ENCODE peak calls at places on chromosomes 12 and 14, in nine cellular contexts. One of them, this sample, is unnamed.

GRCh38 chr14:71022015-71022919 is 115.0 kb downstream of the PCNX1 start:
- DNase-seq in amniotic epithelial cell: no peak
- DNase-seq in GM04503: no peak
- DNase-seq in RWPE1: no peak
- DNase-seq in H7: no peak
- DNase-seq in activated CD4-positive, CD25-positive, alpha-beta regulatory T cell treated with anti-CD3 and anti-CD28 coated beads, Interleukin-2, amount 50 U/mL, for 72 hours: no peak
- DNase-seq in A549: no peak
- DNase-seq in stimulated activated CD4-positive, alpha-beta T cell treated with anti-CD3 and anti-CD28 coated beads, TNF-alpha, amount 100 ng/mL, for 48 hours: no peak
- DNase-seq in CD8-positive, alpha-beta T cell: no peak
- DNase-seq in this sample: no peak

GRCh38 chr14:79631276-79631675 is 580.0 kb downstream of the DIO2 start:
- DNase-seq in RWPE1: no peak
- DNase-seq in amniotic epithelial cell: no peak
- DNase-seq in activated CD4-positive, CD25-positive, alpha-beta regulatory T cell treated with anti-CD3 and anti-CD28 coated beads, Interleukin-2, amount 50 U/mL, for 72 hours: no peak
- DNase-seq in A549: no peak
- DNase-seq in CD8-positive, alpha-beta T cell: no peak
- DNase-seq in GM04503: no peak
- DNase-seq in H7: peak; percentile 43
- DNase-seq in stimulated activated CD4-positive, alpha-beta T cell treated with anti-CD3 and anti-CD28 coated beads, TNF-alpha, amount 100 ng/mL, for 48 hours: no peak
- DNase-seq in this sample: peak; percentile 25

GRCh38 chr14:68084256-68084655 is 264.7 kb downstream of the RAD51B start:
- DNase-seq in activated CD4-positive, CD25-positive, alpha-beta regulatory T cell treated with anti-CD3 and anti-CD28 coated beads, Interleukin-2, amount 50 U/mL, for 72 hours: no peak
- DNase-seq in stimulated activated CD4-positive, alpha-beta T cell treated with anti-CD3 and anti-CD28 coated beads, TNF-alpha, amount 100 ng/mL, for 48 hours: no peak
- DNase-seq in CD8-positive, alpha-beta T cell: no peak
- DNase-seq in amniotic epithelial cell: peak; percentile 39
- DNase-seq in RWPE1: no peak
- DNase-seq in GM04503: no peak
- DNase-seq in A549: peak; percentile 62
- DNase-seq in H7: no peak
- DNase-seq in this sample: no peak

GRCh38 chr12:54526800-54527630 is 22.4 kb upstream of the PDE1B start:
- DNase-seq in H7: peak; percentile 61
- DNase-seq in amniotic epithelial cell: peak; percentile 27
- DNase-seq in CD8-positive, alpha-beta T cell: no peak
- DNase-seq in RWPE1: peak; percentile 24
- DNase-seq in A549: peak; percentile 43
- DNase-seq in activated CD4-positive, CD25-positive, alpha-beta regulatory T cell treated with anti-CD3 and anti-CD28 coated beads, Interleukin-2, amount 50 U/mL, for 72 hours: peak; percentile 37
- DNase-seq in GM04503: no peak
- DNase-seq in stimulated activated CD4-positive, alpha-beta T cell treated with anti-CD3 and anti-CD28 coated beads, TNF-alpha, amount 100 ng/mL, for 48 hours: peak; percentile 40
- DNase-seq in this sample: peak; percentile 46

GRCh38 chr14:81164167-81164774 is 56.5 kb downstream of the GTF2A1 start:
- DNase-seq in RWPE1: peak; percentile 57
- DNase-seq in CD8-positive, alpha-beta T cell: no peak
- DNase-seq in activated CD4-positive, CD25-positive, alpha-beta regulatory T cell treated with anti-CD3 and anti-CD28 coated beads, Interleukin-2, amount 50 U/mL, for 72 hours: no peak
- DNase-seq in GM04503: peak; percentile 21
- DNase-seq in H7: peak; percentile 64
- DNase-seq in A549: peak; percentile 82
- DNase-seq in stimulated activated CD4-positive, alpha-beta T cell treated with anti-CD3 and anti-CD28 coated beads, TNF-alpha, amount 100 ng/mL, for 48 hours: peak; percentile 47
- DNase-seq in amniotic epithelial cell: peak; percentile 67
- DNase-seq in this sample: no peak

GRCh38 chr12:32365473-32366064 is 33.8 kb upstream of the FGD4 start:
- DNase-seq in RWPE1: peak; percentile 73
- DNase-seq in A549: peak; percentile 81
- DNase-seq in H7: peak; percentile 49
- DNase-seq in GM04503: peak; percentile 29
- DNase-seq in stimulated activated CD4-positive, alpha-beta T cell treated with anti-CD3 and anti-CD28 coated beads, TNF-alpha, amount 100 ng/mL, for 48 hours: peak; percentile 11
- DNase-seq in activated CD4-positive, CD25-positive, alpha-beta regulatory T cell treated with anti-CD3 and anti-CD28 coated beads, Interleukin-2, amount 50 U/mL, for 72 hours: no peak
- DNase-seq in amniotic epithelial cell: peak; percentile 83
- DNase-seq in CD8-positive, alpha-beta T cell: peak; percentile 11
- DNase-seq in this sample: no peak

GRCh38 chr12:81330480-81330879 is 252.6 kb downstream of the ACSS3 start:
- DNase-seq in CD8-positive, alpha-beta T cell: no peak
- DNase-seq in RWPE1: no peak
- DNase-seq in amniotic epithelial cell: no peak
- DNase-seq in stimulated activated CD4-positive, alpha-beta T cell treated with anti-CD3 and anti-CD28 coated beads, TNF-alpha, amount 100 ng/mL, for 48 hours: no peak
- DNase-seq in activated CD4-positive, CD25-positive, alpha-beta regulatory T cell treated with anti-CD3 and anti-CD28 coated beads, Interleukin-2, amount 50 U/mL, for 72 hours: no peak
- DNase-seq in A549: no peak
- DNase-seq in GM04503: no peak
- DNase-seq in H7: no peak
- DNase-seq in this sample: no peak

GRCh38 chr14:68143341-68143807 is 323.8 kb downstream of the RAD51B start:
- DNase-seq in CD8-positive, alpha-beta T cell: no peak
- DNase-seq in activated CD4-positive, CD25-positive, alpha-beta regulatory T cell treated with anti-CD3 and anti-CD28 coated beads, Interleukin-2, amount 50 U/mL, for 72 hours: no peak
- DNase-seq in RWPE1: no peak
- DNase-seq in H7: no peak
- DNase-seq in amniotic epithelial cell: peak; percentile 75
- DNase-seq in stimulated activated CD4-positive, alpha-beta T cell treated with anti-CD3 and anti-CD28 coated beads, TNF-alpha, amount 100 ng/mL, for 48 hours: no peak
- DNase-seq in GM04503: peak; percentile 73
- DNase-seq in A549: peak; percentile 72
- DNase-seq in this sample: peak; percentile 80

GRCh38 chr14:68664225-68664681 is 128.6 kb downstream of the ZFP36L1 start:
- DNase-seq in A549: no peak
- DNase-seq in RWPE1: no peak
- DNase-seq in activated CD4-positive, CD25-positive, alpha-beta regulatory T cell treated with anti-CD3 and anti-CD28 coated beads, Interleukin-2, amount 50 U/mL, for 72 hours: no peak
- DNase-seq in stimulated activated CD4-positive, alpha-beta T cell treated with anti-CD3 and anti-CD28 coated beads, TNF-alpha, amount 100 ng/mL, for 48 hours: peak; percentile 19
- DNase-seq in CD8-positive, alpha-beta T cell: no peak
- DNase-seq in GM04503: no peak
- DNase-seq in H7: no peak
- DNase-seq in amniotic epithelial cell: no peak
- DNase-seq in this sample: no peak

GRCh38 chr14:49187799-49188198 is 398.4 kb downstream of the RPS29 start:
- DNase-seq in amniotic epithelial cell: no peak
- DNase-seq in A549: no peak
- DNase-seq in H7: no peak
- DNase-seq in RWPE1: no peak
- DNase-seq in GM04503: no peak
- DNase-seq in activated CD4-positive, CD25-positive, alpha-beta regulatory T cell treated with anti-CD3 and anti-CD28 coated beads, Interleukin-2, amount 50 U/mL, for 72 hours: no peak
- DNase-seq in stimulated activated CD4-positive, alpha-beta T cell treated with anti-CD3 and anti-CD28 coated beads, TNF-alpha, amount 100 ng/mL, for 48 hours: no peak
- DNase-seq in CD8-positive, alpha-beta T cell: no peak
- DNase-seq in this sample: no peak

GRCh38 chr14:23895480-23895879 is 58.1 kb upstream of the DHRS4 start:
- DNase-seq in activated CD4-positive, CD25-positive, alpha-beta regulatory T cell treated with anti-CD3 and anti-CD28 coated beads, Interleukin-2, amount 50 U/mL, for 72 hours: no peak
- DNase-seq in RWPE1: no peak
- DNase-seq in CD8-positive, alpha-beta T cell: no peak
- DNase-seq in A549: no peak
- DNase-seq in stimulated activated CD4-positive, alpha-beta T cell treated with anti-CD3 and anti-CD28 coated beads, TNF-alpha, amount 100 ng/mL, for 48 hours: no peak
- DNase-seq in H7: peak; percentile 31
- DNase-seq in GM04503: no peak
- DNase-seq in amniotic epithelial cell: no peak
- DNase-seq in this sample: no peak

GRCh38 chr14:98952595-98953325 is 319.2 kb downstream of the BCL11B start:
- DNase-seq in activated CD4-positive, CD25-positive, alpha-beta regulatory T cell treated with anti-CD3 and anti-CD28 coated beads, Interleukin-2, amount 50 U/mL, for 72 hours: no peak
- DNase-seq in stimulated activated CD4-positive, alpha-beta T cell treated with anti-CD3 and anti-CD28 coated beads, TNF-alpha, amount 100 ng/mL, for 48 hours: no peak
- DNase-seq in amniotic epithelial cell: no peak
- DNase-seq in RWPE1: peak; percentile 74
- DNase-seq in H7: no peak
- DNase-seq in GM04503: peak; percentile 22
- DNase-seq in A549: peak; percentile 52
- DNase-seq in CD8-positive, alpha-beta T cell: no peak
- DNase-seq in this sample: no peak

GRCh38 chr12:124024263-124024678 is 51.3 kb downstream of the ZNF664 start:
- DNase-seq in activated CD4-positive, CD25-positive, alpha-beta regulatory T cell treated with anti-CD3 and anti-CD28 coated beads, Interleukin-2, amount 50 U/mL, for 72 hours: no peak
- DNase-seq in stimulated activated CD4-positive, alpha-beta T cell treated with anti-CD3 and anti-CD28 coated beads, TNF-alpha, amount 100 ng/mL, for 48 hours: no peak
- DNase-seq in RWPE1: no peak
- DNase-seq in amniotic epithelial cell: no peak
- DNase-seq in CD8-positive, alpha-beta T cell: no peak
- DNase-seq in H7: no peak
- DNase-seq in GM04503: no peak
- DNase-seq in A549: no peak
- DNase-seq in this sample: no peak

GRCh38 chr12:111766608-111767361 is at the start of gene ALDH2:
- DNase-seq in H7: peak; percentile 100
- DNase-seq in GM04503: no peak
- DNase-seq in CD8-positive, alpha-beta T cell: peak; percentile 13
- DNase-seq in A549: peak; percentile 57
- DNase-seq in activated CD4-positive, CD25-positive, alpha-beta regulatory T cell treated with anti-CD3 and anti-CD28 coated beads, Interleukin-2, amount 50 U/mL, for 72 hours: no peak
- DNase-seq in stimulated activated CD4-positive, alpha-beta T cell treated with anti-CD3 and anti-CD28 coated beads, TNF-alpha, amount 100 ng/mL, for 48 hours: no peak
- DNase-seq in amniotic epithelial cell: peak; percentile 39
- DNase-seq in RWPE1: peak; percentile 75
- DNase-seq in this sample: peak; percentile 89

GRCh38 chr12:130956009-130956408 is 2.3 kb downstream of the ADGRD1 start:
- DNase-seq in RWPE1: no peak
- DNase-seq in H7: no peak
- DNase-seq in GM04503: no peak
- DNase-seq in stimulated activated CD4-positive, alpha-beta T cell treated with anti-CD3 and anti-CD28 coated beads, TNF-alpha, amount 100 ng/mL, for 48 hours: no peak
- DNase-seq in amniotic epithelial cell: no peak
- DNase-seq in CD8-positive, alpha-beta T cell: no peak
- DNase-seq in A549: no peak
- DNase-seq in activated CD4-positive, CD25-positive, alpha-beta regulatory T cell treated with anti-CD3 and anti-CD28 coated beads, Interleukin-2, amount 50 U/mL, for 72 hours: no peak
- DNase-seq in this sample: no peak

GRCh38 chr12:23556661-23557060 is 392.8 kb downstream of the SOX5 start:
- DNase-seq in H7: no peak
- DNase-seq in A549: no peak
- DNase-seq in stimulated activated CD4-positive, alpha-beta T cell treated with anti-CD3 and anti-CD28 coated beads, TNF-alpha, amount 100 ng/mL, for 48 hours: no peak
- DNase-seq in CD8-positive, alpha-beta T cell: no peak
- DNase-seq in GM04503: no peak
- DNase-seq in RWPE1: no peak
- DNase-seq in amniotic epithelial cell: no peak
- DNase-seq in activated CD4-positive, CD25-positive, alpha-beta regulatory T cell treated with anti-CD3 and anti-CD28 coated beads, Interleukin-2, amount 50 U/mL, for 72 hours: no peak
- DNase-seq in this sample: no peak

GRCh38 chr14:74349757-74350156 is 1.5 kb downstream of the VRTN start:
- DNase-seq in CD8-positive, alpha-beta T cell: no peak
- DNase-seq in activated CD4-positive, CD25-positive, alpha-beta regulatory T cell treated with anti-CD3 and anti-CD28 coated beads, Interleukin-2, amount 50 U/mL, for 72 hours: no peak
- DNase-seq in amniotic epithelial cell: no peak
- DNase-seq in GM04503: no peak
- DNase-seq in stimulated activated CD4-positive, alpha-beta T cell treated with anti-CD3 and anti-CD28 coated beads, TNF-alpha, amount 100 ng/mL, for 48 hours: no peak
- DNase-seq in RWPE1: no peak
- DNase-seq in H7: peak; percentile 62
- DNase-seq in A549: no peak
- DNase-seq in this sample: no peak

GRCh38 chr12:106682594-106683234 is 91.8 kb upstream of the RIC8B start:
- DNase-seq in GM04503: no peak
- DNase-seq in A549: peak; percentile 56
- DNase-seq in CD8-positive, alpha-beta T cell: no peak
- DNase-seq in stimulated activated CD4-positive, alpha-beta T cell treated with anti-CD3 and anti-CD28 coated beads, TNF-alpha, amount 100 ng/mL, for 48 hours: no peak
- DNase-seq in RWPE1: no peak
- DNase-seq in activated CD4-positive, CD25-positive, alpha-beta regulatory T cell treated with anti-CD3 and anti-CD28 coated beads, Interleukin-2, amount 50 U/mL, for 72 hours: no peak
- DNase-seq in amniotic epithelial cell: peak; percentile 50
- DNase-seq in H7: no peak
- DNase-seq in this sample: no peak

GRCh38 chr12:108004368-108004767 is 124.7 kb upstream of the WSCD2 start:
- DNase-seq in H7: peak; percentile 8
- DNase-seq in CD8-positive, alpha-beta T cell: no peak
- DNase-seq in stimulated activated CD4-positive, alpha-beta T cell treated with anti-CD3 and anti-CD28 coated beads, TNF-alpha, amount 100 ng/mL, for 48 hours: no peak
- DNase-seq in amniotic epithelial cell: no peak
- DNase-seq in RWPE1: peak; percentile 22
- DNase-seq in A549: no peak
- DNase-seq in activated CD4-positive, CD25-positive, alpha-beta regulatory T cell treated with anti-CD3 and anti-CD28 coated beads, Interleukin-2, amount 50 U/mL, for 72 hours: no peak
- DNase-seq in GM04503: no peak
- DNase-seq in this sample: no peak

GRCh38 chr14:69045857-69046351 is 66.8 kb upstream of the ACTN1 start:
- DNase-seq in CD8-positive, alpha-beta T cell: no peak
- DNase-seq in stimulated activated CD4-positive, alpha-beta T cell treated with anti-CD3 and anti-CD28 coated beads, TNF-alpha, amount 100 ng/mL, for 48 hours: no peak
- DNase-seq in A549: no peak
- DNase-seq in GM04503: no peak
- DNase-seq in RWPE1: no peak
- DNase-seq in H7: peak; percentile 43
- DNase-seq in activated CD4-positive, CD25-positive, alpha-beta regulatory T cell treated with anti-CD3 and anti-CD28 coated beads, Interleukin-2, amount 50 U/mL, for 72 hours: no peak
- DNase-seq in amniotic epithelial cell: peak; percentile 40
- DNase-seq in this sample: no peak

GRCh38 chr14:91888641-91889476 is 21.5 kb upstream of the TC2N start:
- DNase-seq in GM04503: no peak
- DNase-seq in amniotic epithelial cell: peak; percentile 24
- DNase-seq in A549: no peak
- DNase-seq in CD8-positive, alpha-beta T cell: no peak
- DNase-seq in stimulated activated CD4-positive, alpha-beta T cell treated with anti-CD3 and anti-CD28 coated beads, TNF-alpha, amount 100 ng/mL, for 48 hours: no peak
- DNase-seq in activated CD4-positive, CD25-positive, alpha-beta regulatory T cell treated with anti-CD3 and anti-CD28 coated beads, Interleukin-2, amount 50 U/mL, for 72 hours: no peak
- DNase-seq in H7: no peak
- DNase-seq in RWPE1: no peak
- DNase-seq in this sample: no peak

GRCh38 chr12:109527489-109528123 is 45.7 kb downstream of the MMAB start:
- DNase-seq in amniotic epithelial cell: no peak
- DNase-seq in RWPE1: no peak
- DNase-seq in CD8-positive, alpha-beta T cell: no peak
- DNase-seq in A549: no peak
- DNase-seq in activated CD4-positive, CD25-positive, alpha-beta regulatory T cell treated with anti-CD3 and anti-CD28 coated beads, Interleukin-2, amount 50 U/mL, for 72 hours: no peak
- DNase-seq in H7: no peak
- DNase-seq in GM04503: no peak
- DNase-seq in stimulated activated CD4-positive, alpha-beta T cell treated with anti-CD3 and anti-CD28 coated beads, TNF-alpha, amount 100 ng/mL, for 48 hours: no peak
- DNase-seq in this sample: no peak